ENCODE peak calls at places on chromosome 15, in seven cellular contexts. L is HT1080, R is germinal center, W is endothelial cell of umbilical vein, J is activated T-cell treated with anti-CD3 and anti-CD28 coated beads for 1 hour, M is RKO, D is foreskin fibroblast. A is an unnamed sample.

GRCh38 chr15:68309024-68309423 is 31.5 kb downstream of the FEM1B start:
- DNase-seq in L (no peak), R (no peak), W (no peak), J (no peak), M (no peak), D (no peak), A (no peak)

GRCh38 chr15:90959894-90960293 is 5.2 kb downstream of the RCCD1 start:
- DNase-seq in L (peak; percentile 26), R (no peak), W (no peak), J (no peak), M (no peak), D (peak; percentile 83), A (no peak)

GRCh38 chr15:74178326-74179100 is 5.0 kb downstream of the ISLR start:
- DNase-seq in L (no peak), R (no peak), W (no peak), J (no peak), M (no peak), D (no peak), A (no peak)

GRCh38 chr15:65869127-65869953 is at the start of gene RAB11A:
- DNase-seq in L (peak; percentile 96), R (peak; percentile 96), W (peak; percentile 96), J (peak; percentile 88), M (peak; percentile 98), D (peak; percentile 99), A (peak; percentile 92)

GRCh38 chr15:70492240-70493177 is 270.8 kb downstream of the UACA start:
- DNase-seq in L (peak; percentile 95), R (peak; percentile 74), W (peak; percentile 18), J (peak; percentile 69), M (no peak), D (peak; percentile 77), A (peak; percentile 63)

GRCh38 chr15:58471341-58471740 is 39.5 kb downstream of the LIPC start:
- DNase-seq in L (no peak), R (no peak), W (no peak), J (no peak), M (no peak), D (no peak), A (no peak)

GRCh38 chr15:53710906-53711305 is 48.6 kb downstream of the WDR72 start:
- DNase-seq in L (no peak), R (no peak), W (no peak), J (no peak), M (no peak), D (no peak), A (no peak)

GRCh38 chr15:34753236-34753894 is 1.4 kb downstream of the GJD2 start:
- DNase-seq in L (peak; percentile 67), R (no peak), W (peak; percentile 49), J (no peak), M (peak; percentile 60), D (peak; percentile 74), A (no peak)

GRCh38 chr15:45157056-45157455 is 27.3 kb downstream of the DUOX1 start:
- DNase-seq in L (peak; percentile 54), R (no peak), W (no peak), J (no peak), M (no peak), D (peak; percentile 65), A (no peak)

GRCh38 chr15:82968066-82968465 is 15.5 kb upstream of the HOMER2 start:
- DNase-seq in L (peak; percentile 59), R (no peak), W (no peak), J (no peak), M (no peak), D (peak; percentile 16), A (no peak)

GRCh38 chr15:74906193-74906449 is 530 bp downstream of the FAM219B start:
- DNase-seq in L (no peak), R (no peak), W (peak; percentile 54), J (no peak), M (no peak), D (peak; percentile 59), A (no peak)

GRCh38 chr15:80404057-80404718 is at the start of gene ARNT2:
- DNase-seq in L (no peak), R (peak; percentile 18), W (no peak), J (no peak), M (peak; percentile 25), D (peak; percentile 30), A (no peak)

GRCh38 chr15:96160269-96160668 is 170.2 kb upstream of the NR2F2 start:
- DNase-seq in L (no peak), R (no peak), W (peak; percentile 95), J (no peak), M (no peak), D (peak; percentile 83), A (no peak)

GRCh38 chr15:51229907-51230328 is 108.5 kb downstream of the CYP19A1 start:
- DNase-seq in L (peak; percentile 10), R (peak; percentile 9), W (peak; percentile 37), J (no peak), M (peak; percentile 16), D (peak; percentile 76), A (no peak)

GRCh38 chr15:31932581-31932980 is 97.7 kb upstream of the CHRNA7 start:
- DNase-seq in L (peak; percentile 29), R (no peak), W (no peak), J (no peak), M (no peak), D (no peak), A (no peak)

GRCh38 chr15:57769266-57769665 is 62.8 kb downstream of the POLR2M start:
- DNase-seq in L (no peak), R (no peak), W (peak; percentile 10), J (no peak), M (peak; percentile 12), D (peak; percentile 94), A (no peak)

GRCh38 chr15:58551764-58552504 is 120.1 kb downstream of the LIPC start:
- DNase-seq in L (peak; percentile 80), R (no peak), W (peak; percentile 75), J (no peak), M (no peak), D (peak; percentile 91), A (no peak)

GRCh38 chr15:88036154-88036839 is 220.2 kb downstream of the NTRK3 start:
- DNase-seq in L (no peak), R (no peak), W (no peak), J (no peak), M (no peak), D (no peak), A (no peak)

GRCh38 chr15:26887926-26888666 is 21.2 kb downstream of the GABRA5 start:
- DNase-seq in L (no peak), R (no peak), W (no peak), J (no peak), M (no peak), D (no peak), A (no peak)

GRCh38 chr15:68376447-68377060 is 55.4 kb downstream of the ITGA11 start:
- DNase-seq in L (no peak), R (no peak), W (no peak), J (no peak), M (no peak), D (no peak), A (no peak)

GRCh38 chr15:43187544-43188155 is 2.4 kb downstream of the CCNDBP1 start:
- DNase-seq in L (peak; percentile 56), R (peak; percentile 47), W (peak; percentile 58), J (no peak), M (peak; percentile 84), D (peak; percentile 76), A (no peak)

GRCh38 chr15:63203451-63204090 is 14.2 kb downstream of the RAB8B start:
- DNase-seq in L (peak; percentile 74), R (no peak), W (no peak), J (no peak), M (peak; percentile 8), D (peak; percentile 38), A (peak; percentile 39)

GRCh38 chr15:60964527-60964926 is 264.6 kb downstream of the RORA start:
- DNase-seq in L (peak; percentile 40), R (no peak), W (no peak), J (no peak), M (no peak), D (peak; percentile 23), A (no peak)